ENCODE peak calls at places on chromosomes 12 and 14, in six cellular contexts. W, U, H, S, E and F are unnamed samples.

GRCh38 chr12:69433653-69434052 is 36.5 kb upstream of the FRS2 start:
- DNase-seq in W (no peak), U (no peak), H (no peak), S (no peak), E (no peak), F (no peak)

GRCh38 chr12:13126494-13126893 is 23.0 kb upstream of the GSG1 start:
- DNase-seq in W (no peak), U (no peak), H (no peak), S (no peak), E (no peak), F (no peak)

GRCh38 chr12:112107728-112108447 is 695 bp downstream of the NAA25 start:
- DNase-seq in W (peak; percentile 31), U (no peak), H (peak; percentile 45), S (no peak), E (no peak), F (peak; percentile 20)

GRCh38 chr12:93419388-93420034 is 22.2 kb downstream of the UBE2N start:
- DNase-seq in W (peak; percentile 58), U (no peak), H (no peak), S (no peak), E (no peak), F (no peak)

GRCh38 chr12:28191018-28191595 is 851 bp downstream of the CCDC91 start:
- DNase-seq in W (peak; percentile 22), U (peak; percentile 39), H (no peak), S (no peak), E (no peak), F (peak; percentile 8)

GRCh38 chr14:100887728-100888335 is 15.7 kb downstream of the RTL1 start:
- DNase-seq in W (no peak), U (peak; percentile 9), H (no peak), S (no peak), E (no peak), F (no peak)

GRCh38 chr12:124906606-124907261 is 7.7 kb downstream of the UBC start:
- DNase-seq in W (peak; percentile 82), U (peak; percentile 85), H (peak; percentile 71), S (peak; percentile 85), E (peak; percentile 94), F (peak; percentile 95)

GRCh38 chr14:68513838-68514610 is 278.8 kb downstream of the ZFP36L1 start:
- DNase-seq in W (no peak), U (no peak), H (no peak), S (no peak), E (no peak), F (no peak)

GRCh38 chr12:29503283-29503682 is 5.8 kb upstream of the OVCH1 start:
- DNase-seq in W (no peak), U (no peak), H (no peak), S (no peak), E (no peak), F (no peak)

GRCh38 chr12:26402648-26403047 is 207.3 kb downstream of the SSPN start:
- DNase-seq in W (no peak), U (no peak), H (no peak), S (no peak), E (peak; percentile 65), F (peak; percentile 46)

GRCh38 chr14:106883218-106883692 is 1356.9 kb downstream of the TMEM121 start:
- DNase-seq in W (no peak), U (no peak), H (peak; percentile 30), S (peak; percentile 85), E (no peak), F (no peak)

GRCh38 chr12:106304001-106304421 is 1.5 kb downstream of the TCP11L2 start:
- DNase-seq in W (no peak), U (no peak), H (no peak), S (no peak), E (no peak), F (no peak)

GRCh38 chr12:49086116-49086515 is 8.5 kb downstream of the DHH start:
- DNase-seq in W (no peak), U (no peak), H (no peak), S (no peak), E (no peak), F (no peak)

GRCh38 chr14:106417224-106418049 is 891.1 kb downstream of the TMEM121 start:
- DNase-seq in W (no peak), U (peak; percentile 44), H (peak; percentile 37), S (peak; percentile 87), E (peak; percentile 44), F (peak; percentile 61)

GRCh38 chr12:104956870-104957301 is 1.2 kb downstream of the SLC41A2 start:
- DNase-seq in W (no peak), U (no peak), H (no peak), S (no peak), E (no peak), F (no peak)

GRCh38 chr12:14072952-14073351 is 91.5 kb upstream of the GRIN2B start:
- DNase-seq in W (no peak), U (no peak), H (no peak), S (no peak), E (no peak), F (no peak)

GRCh38 chr12:15180325-15180724 is 40.9 kb downstream of the RERG start:
- DNase-seq in W (no peak), U (no peak), H (no peak), S (no peak), E (no peak), F (no peak)

GRCh38 chr12:5088586-5089264 is 45.0 kb downstream of the KCNA5 start:
- DNase-seq in W (peak; percentile 22), U (peak; percentile 44), H (no peak), S (no peak), E (no peak), F (no peak)

GRCh38 chr12:26651566-26652188 is 181.3 kb downstream of the ITPR2 start:
- DNase-seq in W (peak; percentile 71), U (no peak), H (no peak), S (no peak), E (peak; percentile 45), F (peak; percentile 46)

GRCh38 chr14:72451081-72451972 is 442.6 kb downstream of the DPF3 start:
- DNase-seq in W (no peak), U (no peak), H (no peak), S (no peak), E (no peak), F (peak; percentile 17)

GRCh38 chr12:101459642-101460346 is 15.3 kb upstream of the SPIC start:
- DNase-seq in W (peak; percentile 94), U (no peak), H (no peak), S (no peak), E (peak; percentile 46), F (peak; percentile 69)

GRCh38 chr12:89848732-89849131 is 140.1 kb upstream of the ATP2B1 start:
- DNase-seq in W (no peak), U (peak; percentile 37), H (no peak), S (no peak), E (no peak), F (no peak)

GRCh38 chr14:75022655-75023054 is 19.9 kb downstream of the EIF2B2 start:
- DNase-seq in W (peak; percentile 53), U (peak; percentile 73), H (no peak), S (no peak), E (no peak), F (no peak)
- TF ChIP-seq CTCF in W (peak; percentile 18), U (no peak), H (peak; percentile 16), S (no peak), E (no peak), F (peak; percentile 15)

GRCh38 chr12:2139651-2140050 is 86.9 kb downstream of the CACNA1C start:
- DNase-seq in W (no peak), U (no peak), H (no peak), S (no peak), E (no peak), F (no peak)
- TF ChIP-seq POLR2A in W (no peak), U (no peak), H (no peak), S (no peak), E (no peak), F (no peak)

DNA sequence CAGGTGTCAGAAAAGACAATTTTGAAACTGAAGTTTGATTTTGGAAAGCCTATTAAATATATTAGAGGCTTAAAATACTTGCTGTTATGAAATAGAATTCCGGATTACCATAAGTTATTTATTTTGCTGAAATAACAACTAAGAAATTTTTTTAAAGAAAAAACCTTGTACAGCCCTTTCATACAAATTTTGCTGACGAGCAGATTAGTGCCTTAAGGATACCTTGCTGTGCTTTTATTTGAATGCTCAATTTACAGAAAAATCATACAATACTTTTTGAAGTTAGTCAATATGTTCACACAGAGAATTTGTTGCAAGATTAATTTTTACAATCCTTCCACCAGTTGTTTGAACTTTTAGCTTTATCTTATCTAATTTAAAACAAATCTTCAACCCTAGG is 29.5 kb upstream of the CLEC2D start:
- DNase-seq in W (no peak), U (no peak), H (no peak), S (no peak), E (no peak), F (no peak)
- H3K27ac ChIP-seq in W (no peak overlapping the region), U (no peak overlapping the region), H (no peak overlapping the region), S (no peak overlapping the region), E (no peak overlapping the region), F (no peak overlapping the region)

DNA sequence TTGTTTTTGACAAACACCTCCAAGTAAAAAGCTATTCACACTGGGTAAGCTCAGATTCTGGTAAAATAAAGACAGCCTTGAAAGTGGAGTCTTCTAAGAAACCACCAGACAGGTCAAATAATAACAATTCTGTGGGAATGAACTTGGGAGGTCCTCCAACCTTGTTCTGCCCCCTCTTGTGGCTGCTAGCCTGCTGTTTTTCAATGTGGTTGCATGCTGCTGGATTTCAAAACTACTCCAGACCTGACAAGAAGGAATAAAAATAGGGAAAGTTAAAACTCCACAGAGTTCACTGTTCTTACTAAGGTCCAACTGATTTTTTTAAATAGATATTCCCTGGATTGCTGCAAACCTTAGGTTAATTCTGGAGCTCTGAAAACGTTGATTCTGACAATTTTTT is 32.2 kb upstream of the RIN3 start:
- DNase-seq in W (no peak), U (no peak), H (no peak), S (no peak), E (no peak), F (peak; percentile 5)
- TF ChIP-seq CTCF in W (peak; percentile 17), U (peak; percentile 12), H (peak; percentile 25), S (no peak), E (no peak), F (no peak)

GRCh38 chr14:91409991-91410401 is 7.6 kb downstream of the CCDC88C start:
- DNase-seq in W (no peak), U (no peak), H (no peak), S (peak; percentile 7), E (no peak), F (no peak)

GRCh38 chr14:91412939-91413338 is 4.7 kb downstream of the CCDC88C start:
- DNase-seq in W (no peak), U (no peak), H (no peak), S (no peak), E (no peak), F (no peak)

GRCh38 chr14:91414475-91415342 is 2.9 kb downstream of the CCDC88C start:
- DNase-seq in W (no peak), U (no peak), H (no peak), S (no peak), E (no peak), F (no peak)

GRCh38 chr14:91413547-91414474 is 3.8 kb downstream of the CCDC88C start:
- DNase-seq in W (no peak), U (no peak), H (no peak), S (peak; percentile 78), E (peak; percentile 90), F (peak; percentile 80)

GRCh38 chr14:91410781-91411536 is 6.7 kb downstream of the CCDC88C start:
- DNase-seq in W (no peak), U (no peak), H (no peak), S (peak; percentile 40), E (no peak), F (no peak)
- TF ChIP-seq POLR2A in W (no peak), U (no peak), H (no peak), S (no peak), E (no peak), F (no peak)